ENCODE peak calls at places on chromosomes 13 and 19, in ten cellular contexts. U is hepatocyte; S is uterus; R is heart right ventricle; W is thoracic aorta; I is stomach; T is effector memory CD4-positive, alpha-beta T cell; V is aorta; X is adrenal gland; A is upper lobe of right lung. G is an unnamed sample.

GRCh38 chr13:47457631-47458030 is 543.4 kb downstream of the SUCLA2 start:
- DNase-seq in W (no peak), V (no peak), I (no peak), A (no peak), R (no peak), T (no peak), S (no peak), U (no peak), X (no peak), G (no peak)

GRCh38 chr19:54470991-54471782 is 1.9 kb downstream of the CDC42EP5 start:
- DNase-seq in U (peak; percentile 56), R (peak; percentile 55), W (no peak), I (peak; percentile 62), A (no peak), X (peak; percentile 29), V (peak; percentile 59), S (no peak), T (no peak), G (no peak)

GRCh38 chr13:64925284-64925683 is 2304.9 kb downstream of the PCDH9 start:
- DNase-seq in R (no peak), U (peak; percentile 43), V (no peak), X (no peak), A (no peak), W (no peak), S (no peak), I (no peak), T (no peak), G (peak; percentile 11)

GRCh38 chr13:80009760-80010159 is 331.2 kb downstream of the SPRY2 start:
- DNase-seq in T (no peak), S (no peak), A (no peak), V (no peak), X (no peak), I (no peak), R (no peak), W (no peak), U (no peak), G (no peak)

GRCh38 chr19:17784201-17785008 is 10.5 kb upstream of the B3GNT3 start:
- DNase-seq in A (peak; percentile 75), T (peak; percentile 41), U (peak; percentile 84), I (peak; percentile 78), V (peak; percentile 78), X (peak; percentile 64), R (peak; percentile 41), S (peak; percentile 50), W (no peak), G (peak; percentile 75)

GRCh38 chr13:67792151-67792665 is 562.1 kb upstream of the PCDH9 start:
- DNase-seq in I (no peak), V (no peak), W (no peak), S (no peak), T (no peak), A (no peak), R (no peak), U (no peak), X (no peak), G (no peak)

GRCh38 chr19:11254662-11255061 is 7.7 kb downstream of the DOCK6 start:
- DNase-seq in X (no peak), I (no peak), V (no peak), W (no peak), S (no peak), R (no peak), U (no peak), T (no peak), A (no peak), G (no peak)

GRCh38 chr13:46211521-46212351 is at the start of gene LRRC63:
- DNase-seq in S (peak; percentile 50), T (peak; percentile 71), W (no peak), R (peak; percentile 84), A (peak; percentile 91), X (peak; percentile 85), U (peak; percentile 89), V (peak; percentile 90), I (peak; percentile 87), G (peak; percentile 92)

GRCh38 chr13:61151062-61151461 is 264.6 kb downstream of the PCDH20 start:
- DNase-seq in I (no peak), S (no peak), X (no peak), U (no peak), W (no peak), V (no peak), T (no peak), R (no peak), A (no peak), G (no peak)

GRCh38 chr19:40614595-40615411 is 13.6 kb downstream of the LTBP4 start:
- DNase-seq in U (peak; percentile 90), V (peak; percentile 90), X (peak; percentile 83), R (peak; percentile 82), W (no peak), I (peak; percentile 82), S (peak; percentile 94), A (peak; percentile 82), T (peak; percentile 74), G (no peak)

GRCh38 chr19:16520074-16520973 is 21.9 kb downstream of the CHERP start:
- DNase-seq in S (no peak), W (no peak), R (no peak), A (no peak), I (no peak), T (no peak), U (no peak), X (no peak), V (no peak), G (no peak)

GRCh38 chr19:51024924-51025323 is 1.5 kb downstream of the KLK11 start:
- DNase-seq in W (no peak), S (no peak), T (no peak), A (no peak), V (no peak), I (no peak), U (no peak), R (no peak), X (no peak), G (no peak)

GRCh38 chr19:1076046-1076386 is 9.0 kb downstream of the ARHGAP45 start:
- DNase-seq in T (no peak), X (no peak), I (no peak), V (no peak), A (no peak), U (no peak), S (no peak), R (no peak), W (no peak), G (no peak)

GRCh38 chr19:888615-889385 is 4.2 kb downstream of the MED16 start:
- DNase-seq in R (no peak), W (no peak), A (no peak), I (no peak), V (no peak), X (no peak), U (no peak), T (peak; percentile 59), S (no peak), G (no peak)

DNA sequence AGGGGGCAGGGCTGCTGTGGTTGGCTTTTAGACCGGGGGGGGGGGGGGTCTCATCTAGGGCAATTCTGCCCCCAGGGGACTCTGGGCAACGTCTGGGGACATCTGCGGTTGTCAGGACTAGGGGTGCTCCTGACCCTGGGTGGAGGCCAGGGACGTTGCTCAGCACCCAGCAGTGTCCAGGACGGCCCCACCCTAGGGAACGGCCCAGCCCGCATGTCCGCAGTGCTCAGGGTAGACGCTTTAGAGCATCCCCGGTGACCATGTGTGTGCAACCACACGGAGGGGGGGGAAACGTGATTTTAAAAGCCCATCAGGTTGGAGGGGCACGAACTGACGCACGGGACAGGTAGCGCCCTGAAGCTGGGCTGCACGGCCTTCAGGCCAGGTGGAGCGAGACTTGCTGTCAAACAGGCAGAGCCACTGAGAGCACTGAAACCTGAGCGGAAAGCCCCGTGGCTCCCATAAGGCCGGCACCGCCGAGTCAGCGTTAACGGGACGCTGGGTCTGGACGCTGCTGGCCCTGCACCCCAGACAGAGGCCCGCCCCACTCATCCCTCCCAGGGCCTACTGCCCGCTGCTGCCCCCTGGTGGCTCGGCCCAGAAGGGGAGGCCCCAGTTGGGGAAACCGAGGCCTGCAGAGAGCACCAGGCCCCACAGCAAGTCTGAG is 8.3 kb downstream of the CACTIN start:
- DNase-seq in A (peak; percentile 80), S (peak; percentile 64), V (peak; percentile 86), U (peak; percentile 71), T (no peak), I (peak; percentile 73), X (peak; percentile 80), R (peak; percentile 77), W (no peak), G (peak; percentile 23)
- H3K4me1 ChIP-seq in A (no peaks in the 10 kb centered on the region), S (no peaks in the 10 kb centered on the region), V (no peaks in the 10 kb centered on the region), U (no peaks in the 10 kb centered on the region), T (no peaks in the 10 kb centered on the region), I (peaks cover 23% of the 10 kb centered on the region), X (no peaks in the 10 kb centered on the region), R (peaks cover 4% of the 10 kb centered on the region), W (peaks cover 3% of the 10 kb centered on the region), G (no peaks in the 10 kb centered on the region)

GRCh38 chr13:27274631-27275030 is 4.0 kb downstream of the RASL11A start:
- DNase-seq in W (no peak), X (no peak), U (no peak), R (no peak), S (no peak), V (no peak), A (no peak), I (no peak), T (no peak), G (no peak)

GRCh38 chr13:27273658-27274425 is 3.2 kb downstream of the RASL11A start:
- DNase-seq in W (peak; percentile 50), T (no peak), S (no peak), R (no peak), I (no peak), U (no peak), V (peak; percentile 75), X (no peak), A (no peak), G (no peak)

GRCh38 chr13:27279506-27279905 is 8.9 kb downstream of the RASL11A start:
- DNase-seq in U (no peak), R (no peak), V (no peak), A (no peak), I (no peak), X (no peak), W (no peak), T (no peak), S (no peak), G (no peak)

GRCh38 chr13:27280009-27280646 is 9.5 kb downstream of the RASL11A start:
- DNase-seq in I (no peak), T (no peak), V (no peak), S (no peak), A (no peak), R (no peak), U (no peak), X (no peak), W (no peak), G (no peak)

GRCh38 chr13:27276188-27276587 is 5.6 kb downstream of the RASL11A start:
- DNase-seq in I (no peak), R (no peak), A (no peak), T (no peak), U (no peak), W (no peak), X (no peak), S (no peak), V (no peak), G (no peak)
- H3K4me1 ChIP-seq in I (peaks cover 21% of the 10 kb centered on the region), R (peaks cover 10% of the 10 kb centered on the region), A (peaks cover 18% of the 10 kb centered on the region), T (peaks cover 5% of the 10 kb centered on the region), U (peaks cover 6% of the 10 kb centered on the region), W (peaks cover 14% of the 10 kb centered on the region), X (peaks cover 6% of the 10 kb centered on the region), S (peaks cover 3% of the 10 kb centered on the region), V (no peaks in the 10 kb centered on the region), G (peaks cover 4% of the 10 kb centered on the region)

GRCh38 chr13:109781384-109782065 is 4.9 kb downstream of the IRS2 start:
- DNase-seq in A (no peak), T (no peak), R (no peak), I (peak; percentile 47), W (no peak), S (no peak), V (no peak), U (no peak), X (peak; percentile 78), G (no peak)
- H3K4me1 ChIP-seq in A (peaks cover 42% of the 10 kb centered on the region), T (peaks cover 36% of the 10 kb centered on the region), R (peaks cover 56% of the 10 kb centered on the region), I (peaks cover 84% of the 10 kb centered on the region), W (peaks cover 38% of the 10 kb centered on the region), S (peaks cover 16% of the 10 kb centered on the region), V (peaks cover 8% of the 10 kb centered on the region), U (peaks cover 33% of the 10 kb centered on the region), X (peaks cover 47% of the 10 kb centered on the region), G (peaks cover 45% of the 10 kb centered on the region)

GRCh38 chr19:35208121-35208520 is 20.4 kb downstream of the FAM187B start:
- DNase-seq in V (no peak), A (peak; percentile 8), S (no peak), W (no peak), X (no peak), R (no peak), U (no peak), T (no peak), I (no peak), G (no peak)
- H3K4me1 ChIP-seq in V (no peaks in the 10 kb centered on the region), A (peaks cover 36% of the 10 kb centered on the region), S (no peaks in the 10 kb centered on the region), W (no peaks in the 10 kb centered on the region), X (peaks cover 5% of the 10 kb centered on the region), R (no peaks in the 10 kb centered on the region), U (no peaks in the 10 kb centered on the region), T (peaks cover 51% of the 10 kb centered on the region), I (peaks cover 15% of the 10 kb centered on the region), G (no peaks in the 10 kb centered on the region)

G was measured in DND-41.